ENCODE peak calls at places on chromosomes 5 and 9, in ten cellular contexts. M, D, L, H, G, X, Y, B, O and W are unnamed samples.

GRCh38 chr5:172600571-172600970 is 40.5 kb upstream of the NEURL1B start:
- DNase-seq in X (no peak), M (no peak), Y (no peak), H (no peak), D (no peak), G (no peak), L (no peak), O (no peak), B (no peak), W (peak)

GRCh38 chr9:87527211-87527916 is 29.7 kb downstream of the DAPK1 start:
- DNase-seq in L (no peak), X (no peak), O (no peak), D (no peak), Y (no peak), H (no peak), M (no peak), G (no peak), B (no peak), W (no peak)

GRCh38 chr9:6715755-6716643 is 41.8 kb upstream of the KDM4C start:
- DNase-seq in O (peak), X (peak), G (peak), D (no peak), Y (peak), H (no peak), B (peak), L (no peak), M (peak), W (peak)

GRCh38 chr5:54227109-54227508 is 83.3 kb downstream of the ARL15 start:
- DNase-seq in D (no peak), L (no peak), G (no peak), X (no peak), M (no peak), H (no peak), O (no peak), B (no peak), Y (no peak), W (no peak)

GRCh38 chr5:159422371-159422770 is 92.1 kb upstream of the IL12B start:
- DNase-seq in H (no peak), B (no peak), O (no peak), M (no peak), X (peak), L (no peak), Y (no peak), D (no peak), G (no peak), W (no peak)

GRCh38 chr9:106619211-106619610 is 243.8 kb upstream of the ZNF462 start:
- DNase-seq in M (no peak), D (no peak), B (no peak), L (no peak), Y (no peak), G (no peak), H (no peak), O (no peak), X (peak), W (no peak)

GRCh38 chr5:158499680-158499998 is 600.1 kb downstream of the EBF1 start:
- DNase-seq in O (no peak), B (no peak), G (no peak), L (no peak), D (no peak), M (no peak), H (no peak), X (no peak), Y (no peak), W (no peak)

GRCh38 chr9:114894801-114895433 is 35.5 kb downstream of the TNFSF8 start:
- DNase-seq in H (peak), G (no peak), M (no peak), X (peak), B (peak), O (peak), Y (no peak), L (no peak), D (peak), W (no peak)

GRCh38 chr9:70485273-70485858 is 70.9 kb upstream of the KLF9 start:
- DNase-seq in M (no peak), L (no peak), Y (no peak), H (no peak), B (no peak), X (peak), O (no peak), G (no peak), D (no peak), W (peak)

GRCh38 chr5:72224946-72225427 is 95.1 kb downstream of the MRPS27 start:
- DNase-seq in X (peak), M (no peak), L (no peak), Y (no peak), D (no peak), H (no peak), O (no peak), B (no peak), G (no peak), W (no peak)

GRCh38 chr9:840343-840742 is 1.2 kb upstream of the DMRT1 start:
- DNase-seq in O (peak), D (peak), H (no peak), X (no peak), Y (no peak), M (no peak), B (no peak), L (no peak), G (no peak), W (no peak)

GRCh38 chr9:5719546-5719945 is 90.6 kb downstream of the RIC1 start:
- DNase-seq in O (no peak), M (no peak), X (peak), H (peak), B (peak), D (no peak), G (no peak), L (no peak), Y (no peak), W (no peak)

GRCh38 chr9:4553951-4554381 is 63.7 kb downstream of the SLC1A1 start:
- DNase-seq in H (peak), L (no peak), Y (no peak), B (no peak), G (no peak), X (peak), D (no peak), M (no peak), O (no peak), W (peak)

GRCh38 chr9:71793386-71794105 is 25.2 kb upstream of the CEMIP2 start:
- DNase-seq in Y (no peak), B (peak), O (peak), M (no peak), G (no peak), H (no peak), L (no peak), D (no peak), X (peak), W (no peak)

GRCh38 chr5:54889826-54890225 is 95.6 kb downstream of the ESM1 start:
- DNase-seq in O (no peak), Y (no peak), X (peak), G (no peak), H (peak), D (peak), B (peak), L (no peak), M (no peak), W (no peak)

GRCh38 chr5:12023614-12024241 is 119.5 kb upstream of the CTNND2 start:
- DNase-seq in Y (no peak), H (peak), O (no peak), B (peak), L (peak), D (peak), M (no peak), X (peak), G (no peak), W (no peak)

GRCh38 chr9:35912791-35913400 is 3.6 kb downstream of the SPAAR start:
- DNase-seq in D (no peak), L (no peak), X (no peak), Y (no peak), M (no peak), H (no peak), O (no peak), G (no peak), B (no peak), W (no peak)
- H3K27ac ChIP-seq in D (no peak), L (no peak), X (no peak), Y (no peak), M (no peak), H (no peak), O (no peak), G (no peak), B (peak), W (peak)

GRCh38 chr9:124309665-124310064 is 51.9 kb downstream of the NEK6 start:
- DNase-seq in X (peak), O (peak), B (peak), M (no peak), Y (no peak), D (peak), H (peak), G (no peak), L (no peak), W (no peak)

GRCh38 chr9:124313940-124314339 is 56.2 kb downstream of the NEK6 start:
- DNase-seq in O (no peak), G (no peak), H (no peak), M (no peak), Y (no peak), B (no peak), D (no peak), X (no peak), L (no peak), W (peak)

GRCh38 chr9:124315856-124316255 is 58.1 kb downstream of the NEK6 start:
- DNase-seq in H (peak), L (no peak), D (no peak), M (no peak), O (no peak), Y (no peak), B (no peak), G (no peak), X (no peak), W (no peak)

GRCh38 chr9:124311283-124311682 is 53.5 kb downstream of the NEK6 start:
- DNase-seq in O (peak), X (no peak), D (no peak), G (no peak), Y (no peak), B (no peak), M (no peak), L (no peak), H (no peak), W (no peak)

DNA sequence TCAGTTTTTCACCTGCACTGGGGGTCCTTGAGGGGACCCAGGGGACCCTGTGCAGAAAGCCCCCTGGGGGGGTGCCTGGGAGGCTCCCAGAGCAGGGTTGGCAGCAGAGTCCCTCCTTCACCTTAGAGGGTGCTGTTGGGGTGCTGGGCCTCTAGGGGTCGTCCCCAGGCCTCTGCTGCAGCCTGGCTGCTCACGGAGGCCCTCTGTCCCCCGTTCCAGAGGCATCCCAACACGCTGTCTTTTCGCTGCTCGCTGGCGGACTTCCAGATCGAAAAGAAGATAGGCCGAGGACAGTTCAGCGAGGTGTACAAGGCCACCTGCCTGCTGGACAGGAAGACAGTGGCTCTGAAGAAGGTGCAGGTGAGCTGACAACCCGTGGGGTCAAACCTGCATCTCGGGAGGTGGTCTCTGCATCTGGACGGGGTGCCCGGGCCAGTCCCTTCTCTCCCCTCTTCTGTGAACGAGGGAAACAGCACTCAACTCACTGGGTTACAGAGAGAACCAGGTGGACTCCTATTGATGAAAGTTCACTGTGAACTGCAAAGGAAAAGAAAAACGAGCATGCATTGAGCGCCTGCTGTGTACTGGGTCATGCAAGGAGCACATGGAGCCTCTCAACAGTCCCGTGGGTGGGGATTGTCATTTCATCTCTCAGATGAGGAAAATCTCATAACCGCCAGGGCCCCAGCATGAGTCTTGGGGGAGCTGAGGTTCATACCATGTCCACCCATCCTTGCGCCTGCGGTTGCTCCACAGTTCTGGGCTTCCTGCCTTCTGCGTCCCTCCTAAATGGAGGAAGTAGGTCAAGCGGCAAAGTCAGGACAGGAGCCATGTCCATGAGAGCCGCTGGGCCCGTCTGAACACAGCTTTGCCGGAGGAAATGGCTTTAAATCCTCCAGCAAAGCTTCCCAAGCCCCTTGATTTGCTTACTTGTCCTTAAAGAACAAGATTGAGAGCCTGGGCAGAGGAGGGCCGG is 54.8 kb downstream of the NEK6 start:
- DNase-seq in Y (no peak), H (no peak), X (no peak), O (no peak), M (no peak), G (no peak), L (no peak), B (no peak), D (no peak), W (no peak)
- H3K27ac ChIP-seq in Y (no peak), H (no peak), X (no peak), O (no peak), M (no peak), G (no peak), L (no peak), B (peak), D (no peak), W (no peak)

DNA sequence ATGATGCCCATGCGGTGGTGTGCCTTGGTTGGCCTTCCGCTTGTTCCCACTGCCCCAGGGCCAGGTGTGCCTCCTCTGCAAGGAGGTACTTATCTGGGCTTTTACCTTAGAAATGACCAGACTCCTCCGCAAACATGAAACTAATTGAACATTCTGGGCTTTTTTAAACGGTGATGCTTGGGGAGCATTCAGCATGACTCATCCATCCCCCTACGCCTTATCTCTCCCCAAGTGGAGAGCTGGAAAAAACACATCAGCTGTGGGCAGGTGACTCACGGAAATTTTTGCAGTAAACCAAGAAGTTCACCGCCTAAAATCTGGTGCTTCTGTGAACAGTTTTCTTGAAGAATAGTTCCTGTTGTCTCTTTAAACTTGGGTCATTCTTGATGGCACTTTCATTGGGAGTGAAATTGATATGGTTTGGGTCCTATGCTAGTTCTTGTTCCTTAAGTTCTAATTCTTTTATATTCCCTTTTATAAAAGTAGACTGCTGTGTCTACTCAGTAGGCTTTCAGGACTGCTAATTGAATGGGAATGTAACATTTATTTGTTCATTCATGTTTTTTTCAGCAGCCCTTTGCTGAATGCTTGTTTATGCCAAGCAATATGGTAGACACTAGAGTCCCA is 39.6 kb downstream of the SFXN1 start:
- DNase-seq in G (no peak), D (no peak), M (no peak), B (no peak), L (no peak), Y (peak), O (no peak), X (peak), H (no peak), W (no peak)
- H3K27ac ChIP-seq in G (no peak), D (no peak), M (no peak), B (no peak), L (no peak), Y (no peak), O (no peak), X (peak), H (no peak), W (no peak)

GRCh38 chr5:171413153-171413910 is 6.1 kb upstream of the FGF18 start:
- DNase-seq in X (no peak), D (no peak), L (no peak), O (no peak), M (no peak), G (no peak), B (no peak), H (no peak), Y (no peak), W (no peak)

GRCh38 chr5:171412186-171412585 is 7.3 kb upstream of the FGF18 start:
- DNase-seq in B (no peak), Y (no peak), X (no peak), L (no peak), G (no peak), M (no peak), O (no peak), D (no peak), H (no peak), W (no peak)

GRCh38 chr5:171416160-171417049 is 3.0 kb upstream of the FGF18 start:
- DNase-seq in G (no peak), H (no peak), D (no peak), O (no peak), M (no peak), B (no peak), X (no peak), Y (no peak), L (no peak), W (no peak)

GRCh38 chr5:171418316-171418981 is 998 bp upstream of the FGF18 start:
- DNase-seq in Y (no peak), X (peak), G (peak), M (peak), H (peak), O (peak), D (peak), L (peak), B (peak), W (peak)

GRCh38 chr5:171415115-171415730 is 4.2 kb upstream of the FGF18 start:
- DNase-seq in H (no peak), G (no peak), Y (no peak), M (no peak), O (peak), D (no peak), L (no peak), B (no peak), X (peak), W (no peak)
- H3K27ac ChIP-seq in H (no peak), G (no peak), Y (no peak), M (no peak), O (no peak), D (no peak), L (no peak), B (no peak), X (no peak), W (no peak)

DNA sequence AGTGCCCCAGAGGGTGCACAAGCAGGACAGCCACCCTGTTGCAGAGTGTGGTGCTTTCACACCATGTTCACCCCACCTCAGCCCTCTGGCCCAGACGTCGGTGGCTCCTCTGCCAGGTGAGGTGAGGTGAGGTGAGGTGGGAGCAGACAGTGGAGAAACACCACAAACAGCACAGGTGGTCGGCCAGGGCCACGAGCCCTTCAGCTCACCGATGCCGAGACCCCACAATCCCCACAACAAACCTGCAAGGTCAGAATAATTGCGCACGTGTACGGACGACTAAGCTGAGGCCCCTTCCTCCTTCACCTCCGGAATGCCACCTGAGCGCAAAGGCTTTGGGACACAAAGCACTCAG is 10.5 kb downstream of the BRD3 start:
- DNase-seq in L (no peak), B (no peak), G (no peak), H (no peak), M (no peak), Y (no peak), D (no peak), O (no peak), X (no peak), W (no peak)
- H3K27ac ChIP-seq in L (peak), B (no peak), G (no peak), H (no peak), M (no peak), Y (no peak), D (no peak), O (no peak), X (no peak), W (no peak)

GRCh38 chr9:130173462-130173876 is 1.3 kb downstream of the NCS1 start:
- DNase-seq in B (no peak), G (no peak), D (no peak), L (no peak), O (no peak), Y (no peak), X (peak), M (no peak), H (no peak), W (no peak)

GRCh38 chr9:130174025-130174424 is 1.8 kb downstream of the NCS1 start:
- DNase-seq in L (no peak), H (no peak), Y (no peak), O (no peak), G (no peak), M (no peak), X (no peak), B (no peak), D (no peak), W (no peak)

GRCh38 chr9:130174920-130175321 is 2.7 kb downstream of the NCS1 start:
- DNase-seq in M (no peak), X (no peak), H (no peak), O (no peak), L (no peak), Y (no peak), G (no peak), D (no peak), B (no peak), W (no peak)

GRCh38 chr9:130176760-130177159 is 4.6 kb downstream of the NCS1 start:
- DNase-seq in Y (no peak), L (no peak), H (no peak), B (no peak), M (no peak), D (no peak), G (no peak), X (no peak), O (no peak), W (no peak)

GRCh38 chr9:130175355-130175754 is 3.2 kb downstream of the NCS1 start:
- DNase-seq in O (no peak), X (no peak), H (no peak), L (no peak), B (no peak), M (no peak), D (no peak), G (no peak), Y (no peak), W (no peak)
- H3K27ac ChIP-seq in O (no peak), X (no peak), H (no peak), L (no peak), B (no peak), M (peak), D (no peak), G (no peak), Y (no peak), W (no peak)

GRCh38 chr9:30116673-30117217 is 2267.7 kb upstream of the ACO1 start:
- DNase-seq in Y (no peak), M (no peak), X (no peak), G (no peak), L (no peak), D (no peak), H (no peak), B (no peak), O (peak), W (no peak)
- H3K27ac ChIP-seq in Y (no peak), M (no peak), X (no peak), G (no peak), L (no peak), D (no peak), H (no peak), B (no peak), O (no peak), W (no peak)

GRCh38 chr5:120151181-120151580 is 312.9 kb upstream of the PRR16 start:
- DNase-seq in X (no peak), Y (no peak), M (no peak), O (no peak), L (no peak), G (no peak), B (no peak), H (no peak), D (no peak), W (no peak)

GRCh38 chr5:120151825-120152224 is 312.3 kb upstream of the PRR16 start:
- DNase-seq in B (no peak), H (no peak), L (no peak), M (no peak), X (no peak), Y (no peak), D (no peak), G (no peak), O (no peak), W (no peak)

GRCh38 chr5:120155873-120156272 is 308.2 kb upstream of the PRR16 start:
- DNase-seq in B (no peak), Y (no peak), X (no peak), H (no peak), D (no peak), L (no peak), G (no peak), O (no peak), M (no peak), W (no peak)

GRCh38 chr5:120150770-120151169 is 313.3 kb upstream of the PRR16 start:
- DNase-seq in X (no peak), L (no peak), G (no peak), B (no peak), H (no peak), D (no peak), Y (no peak), M (no peak), O (no peak), W (no peak)

GRCh38 chr5:120152472-120152871 is 311.6 kb upstream of the PRR16 start:
- DNase-seq in L (no peak), D (no peak), M (no peak), O (no peak), H (peak), X (peak), Y (no peak), G (no peak), B (peak), W (no peak)
- H3K27ac ChIP-seq in L (no peak), D (no peak), M (no peak), O (no peak), H (peak), X (peak), Y (no peak), G (no peak), B (peak), W (peak)

GRCh38 chr9:126643945-126644527 is 30.3 kb downstream of the LMX1B start:
- DNase-seq in G (no peak), X (no peak), H (no peak), M (no peak), D (no peak), O (no peak), B (no peak), Y (no peak), L (no peak), W (no peak)
- H3K27ac ChIP-seq in G (no peak), X (no peak), H (no peak), M (no peak), D (no peak), O (no peak), B (no peak), Y (no peak), L (no peak), W (no peak)

GRCh38 chr5:60718186-60718892 is 18.4 kb upstream of the DEPDC1B start:
- DNase-seq in H (no peak), O (no peak), M (no peak), G (no peak), D (no peak), X (no peak), L (no peak), Y (no peak), B (no peak), W (no peak)
- H3K27ac ChIP-seq in H (no peak), O (no peak), M (no peak), G (no peak), D (no peak), X (no peak), L (no peak), Y (no peak), B (no peak), W (no peak)